ENCODE peak calls at places on chromosomes 4 and X, in four cellular contexts. I is T-cell, C is Ammon's horn, Z is head of caudate nucleus. F is an unnamed sample.

GRCh38 chr4:151436093-151436518 is 27.1 kb downstream of the FHIP1A start:
- DNase-seq in I (no peak), C (no peak), Z (no peak), F (no peak)

GRCh38 chr4:124070688-124071484 is 641.6 kb downstream of the ANKRD50 start:
- DNase-seq in I (no peak), C (no peak), Z (no peak), F (no peak)

GRCh38 chrX:39950035-39950688 is 147.6 kb downstream of the BCOR start:
- DNase-seq in C (no peak), Z (no peak), I (no peak), F (no peak)

GRCh38 chr4:14379148-14379547 is 623.1 kb upstream of the CPEB2 start:
- DNase-seq in C (no peak), Z (no peak), I (no peak), F (no peak)

GRCh38 chr4:35100932-35101331 is 1143.4 kb downstream of the ARAP2 start:
- DNase-seq in I (no peak), C (no peak), Z (no peak), F (no peak)

GRCh38 chr4:175787948-175788347 is 24.1 kb downstream of the GPM6A start:
- DNase-seq in I (no peak), C (no peak), Z (no peak), F (no peak)

GRCh38 chr4:101475246-101475645 is 127.9 kb upstream of the PPP3CA start:
- DNase-seq in I (no peak), Z (no peak), C (no peak), F (no peak)

GRCh38 chr4:26116057-26116456 is 202.0 kb downstream of the SMIM20 start:
- DNase-seq in C (no peak), Z (no peak), I (no peak), F (no peak)

GRCh38 chrX:7024850-7025249 is 122.7 kb upstream of the STS start:
- DNase-seq in C (no peak), Z (no peak), I (no peak), F (no peak)

GRCh38 chr4:74111990-74112389 is 13.0 kb upstream of the CXCL2 start:
- DNase-seq in C (peak; percentile 48), Z (no peak), I (no peak), F (no peak)

GRCh38 chrX:19225906-19226305 is 103.6 kb upstream of the ADGRG2 start:
- DNase-seq in I (no peak), C (peak; percentile 21), Z (no peak), F (no peak)

GRCh38 chrX:153469811-153470410 is 465 bp downstream of the HAUS7 start:
- DNase-seq in I (peak; percentile 5), Z (peak; percentile 30), C (peak; percentile 18), F (no peak)

GRCh38 chr4:174496631-174497442 is 25.5 kb downstream of the HPGD start:
- DNase-seq in C (no peak), I (no peak), Z (no peak), F (no peak)

GRCh38 chr4:150305995-150306394 is 227.8 kb downstream of the DCLK2 start:
- DNase-seq in C (no peak), I (no peak), Z (no peak), F (no peak)

GRCh38 chr4:128880662-128881061 is 71.2 kb downstream of the JADE1 start:
- DNase-seq in C (no peak), I (no peak), Z (no peak), F (no peak)

GRCh38 chrX:101708180-101708579 is 48.5 kb upstream of the ARMCX2 start:
- DNase-seq in I (no peak), C (peak; percentile 3), Z (no peak), F (no peak)

F was measured in pons.